ENCODE peak calls at places on chromosomes 16 and 17, in nine cellular contexts. One of them, this sample, is unnamed.

GRCh38 chr16:71311553-71312158 is 22.5 kb upstream of the CMTR2 start:
- DNase-seq in GM10248: peak; percentile 41
- DNase-seq in mammary epithelial cell: no peak
- DNase-seq in Caco-2: peak; percentile 54
- DNase-seq in stomach: no peak
- DNase-seq in HCT116: no peak
- DNase-seq in H9: peak; percentile 75
- DNase-seq in colonic mucosa: no peak
- DNase-seq in Calu3: peak; percentile 32
- DNase-seq in this sample: peak; percentile 17

GRCh38 chr17:79975498-79976134 is 60.1 kb downstream of the TBC1D16 start:
- DNase-seq in Calu3: no peak
- DNase-seq in stomach: no peak
- DNase-seq in Caco-2: no peak
- DNase-seq in H9: peak; percentile 35
- DNase-seq in GM10248: no peak
- DNase-seq in colonic mucosa: no peak
- DNase-seq in mammary epithelial cell: no peak
- DNase-seq in HCT116: no peak
- DNase-seq in this sample: no peak

GRCh38 chr16:56789360-56789759 is 59.4 kb downstream of the NUP93 start:
- DNase-seq in mammary epithelial cell: peak; percentile 45
- DNase-seq in colonic mucosa: peak; percentile 29
- DNase-seq in HCT116: peak; percentile 55
- DNase-seq in Calu3: peak; percentile 59
- DNase-seq in H9: no peak
- DNase-seq in Caco-2: peak; percentile 52
- DNase-seq in GM10248: no peak
- DNase-seq in stomach: peak; percentile 73
- DNase-seq in this sample: peak; percentile 57

GRCh38 chr17:20096430-20096829 is 87.3 kb downstream of the SPECC1 start:
- DNase-seq in H9: no peak
- DNase-seq in stomach: no peak
- DNase-seq in Caco-2: no peak
- DNase-seq in Calu3: no peak
- DNase-seq in mammary epithelial cell: no peak
- DNase-seq in colonic mucosa: no peak
- DNase-seq in GM10248: no peak
- DNase-seq in HCT116: no peak
- DNase-seq in this sample: no peak

GRCh38 chr17:78357177-78357586 is 2.7 kb downstream of the SOCS3 start:
- DNase-seq in Caco-2: no peak
- DNase-seq in HCT116: no peak
- DNase-seq in stomach: no peak
- DNase-seq in GM10248: no peak
- DNase-seq in mammary epithelial cell: no peak
- DNase-seq in H9: peak; percentile 56
- DNase-seq in Calu3: peak; percentile 56
- DNase-seq in colonic mucosa: peak; percentile 36
- DNase-seq in this sample: no peak

GRCh38 chr16:24036614-24037013 is 200.8 kb downstream of the PRKCB start:
- DNase-seq in GM10248: peak; percentile 66
- DNase-seq in colonic mucosa: peak; percentile 48
- DNase-seq in Caco-2: peak; percentile 60
- DNase-seq in H9: peak; percentile 55
- DNase-seq in HCT116: peak; percentile 29
- DNase-seq in mammary epithelial cell: peak; percentile 33
- DNase-seq in stomach: peak; percentile 28
- DNase-seq in Calu3: peak; percentile 62
- DNase-seq in this sample: peak; percentile 62

GRCh38 chr16:68778551-68779231 is 41.6 kb downstream of the CDH1 start:
- DNase-seq in Calu3: peak; percentile 67
- DNase-seq in mammary epithelial cell: peak; percentile 74
- DNase-seq in colonic mucosa: peak; percentile 43
- DNase-seq in Caco-2: peak; percentile 53
- DNase-seq in HCT116: no peak
- DNase-seq in GM10248: no peak
- DNase-seq in H9: peak; percentile 91
- DNase-seq in stomach: peak; percentile 73
- DNase-seq in this sample: no peak

GRCh38 chr16:69787883-69788282 is 25.8 kb downstream of the WWP2 start:
- DNase-seq in GM10248: no peak
- DNase-seq in H9: no peak
- DNase-seq in Caco-2: no peak
- DNase-seq in HCT116: no peak
- DNase-seq in colonic mucosa: peak; percentile 44
- DNase-seq in mammary epithelial cell: no peak
- DNase-seq in stomach: peak; percentile 26
- DNase-seq in Calu3: no peak
- DNase-seq in this sample: no peak

GRCh38 chr16:56851671-56852400 is 13.2 kb upstream of the SLC12A3 start:
- DNase-seq in stomach: no peak
- DNase-seq in Calu3: no peak
- DNase-seq in mammary epithelial cell: no peak
- DNase-seq in HCT116: no peak
- DNase-seq in GM10248: no peak
- DNase-seq in colonic mucosa: no peak
- DNase-seq in H9: peak; percentile 65
- DNase-seq in Caco-2: no peak
- DNase-seq in this sample: no peak

GRCh38 chr16:67441289-67441753 is 10.4 kb downstream of the HSD11B2 start:
- DNase-seq in Caco-2: no peak
- DNase-seq in colonic mucosa: peak; percentile 96
- DNase-seq in GM10248: no peak
- DNase-seq in Calu3: peak; percentile 79
- DNase-seq in stomach: peak; percentile 98
- DNase-seq in mammary epithelial cell: no peak
- DNase-seq in H9: no peak
- DNase-seq in HCT116: no peak
- DNase-seq in this sample: peak; percentile 93

GRCh38 chr16:58970775-58971174 is 236.7 kb upstream of the GOT2 start:
- DNase-seq in Caco-2: no peak
- DNase-seq in colonic mucosa: no peak
- DNase-seq in mammary epithelial cell: no peak
- DNase-seq in stomach: no peak
- DNase-seq in HCT116: no peak
- DNase-seq in H9: no peak
- DNase-seq in GM10248: no peak
- DNase-seq in Calu3: no peak
- DNase-seq in this sample: no peak

GRCh38 chr16:1543085-1543896 is 9.8 kb downstream of the TMEM204 start:
- DNase-seq in HCT116: peak; percentile 31
- DNase-seq in stomach: peak; percentile 32
- DNase-seq in colonic mucosa: peak; percentile 40
- DNase-seq in Calu3: peak; percentile 45
- DNase-seq in H9: peak; percentile 51
- DNase-seq in GM10248: peak; percentile 71
- DNase-seq in Caco-2: peak; percentile 43
- DNase-seq in mammary epithelial cell: peak; percentile 27
- DNase-seq in this sample: no peak

GRCh38 chr17:68771867-68772515 is 170.8 kb upstream of the FAM20A start:
- DNase-seq in colonic mucosa: peak; percentile 25
- DNase-seq in H9: no peak
- DNase-seq in stomach: no peak
- DNase-seq in GM10248: peak; percentile 51
- DNase-seq in HCT116: peak; percentile 62
- DNase-seq in Calu3: peak; percentile 21
- DNase-seq in mammary epithelial cell: peak; percentile 39
- DNase-seq in Caco-2: peak; percentile 40
- DNase-seq in this sample: peak; percentile 53

GRCh38 chr16:29147710-29148425 is 163.0 kb downstream of the LAT start:
- DNase-seq in GM10248: no peak
- DNase-seq in Calu3: no peak
- DNase-seq in H9: no peak
- DNase-seq in colonic mucosa: no peak
- DNase-seq in mammary epithelial cell: no peak
- DNase-seq in Caco-2: no peak
- DNase-seq in stomach: no peak
- DNase-seq in HCT116: no peak
- DNase-seq in this sample: no peak

GRCh38 chr16:57544129-57544653 is 1.7 kb downstream of the ADGRG5 start:
- DNase-seq in colonic mucosa: peak; percentile 20
- DNase-seq in mammary epithelial cell: no peak
- DNase-seq in H9: peak; percentile 11
- DNase-seq in Caco-2: no peak
- DNase-seq in HCT116: no peak
- DNase-seq in stomach: no peak
- DNase-seq in Calu3: no peak
- DNase-seq in GM10248: peak; percentile 72
- DNase-seq in this sample: peak; percentile 79

GRCh38 chr17:83012161-83012800 is 67.1 kb upstream of the METRNL start:
- DNase-seq in HCT116: no peak
- DNase-seq in colonic mucosa: no peak
- DNase-seq in Calu3: no peak
- DNase-seq in mammary epithelial cell: no peak
- DNase-seq in stomach: no peak
- DNase-seq in Caco-2: no peak
- DNase-seq in H9: no peak
- DNase-seq in GM10248: no peak
- DNase-seq in this sample: no peak

GRCh38 chr17:61381537-61381936 is 18.1 kb upstream of the TBX2 start:
- DNase-seq in colonic mucosa: no peak
- DNase-seq in HCT116: no peak
- DNase-seq in Calu3: no peak
- DNase-seq in mammary epithelial cell: no peak
- DNase-seq in Caco-2: no peak
- DNase-seq in GM10248: no peak
- DNase-seq in H9: no peak
- DNase-seq in stomach: no peak
- DNase-seq in this sample: no peak

GRCh38 chr16:67708368-67708771 is 10.7 kb downstream of the GFOD2 start:
- DNase-seq in mammary epithelial cell: peak; percentile 29
- DNase-seq in HCT116: no peak
- DNase-seq in colonic mucosa: no peak
- DNase-seq in GM10248: no peak
- DNase-seq in H9: no peak
- DNase-seq in Caco-2: no peak
- DNase-seq in Calu3: no peak
- DNase-seq in stomach: no peak
- DNase-seq in this sample: no peak

GRCh38 chr17:48068491-48068961 is 20.4 kb downstream of the NFE2L1 start:
- DNase-seq in HCT116: no peak
- DNase-seq in mammary epithelial cell: no peak
- DNase-seq in Calu3: peak; percentile 43
- DNase-seq in GM10248: no peak
- DNase-seq in colonic mucosa: no peak
- DNase-seq in Caco-2: peak; percentile 87
- DNase-seq in H9: peak; percentile 76
- DNase-seq in stomach: no peak
- DNase-seq in this sample: peak; percentile 44
- TF ChIP-seq CTCF in HCT116: peak; percentile 66
- TF ChIP-seq CTCF in mammary epithelial cell: peak; percentile 49
- TF ChIP-seq CTCF in Calu3: peak; percentile 31
- TF ChIP-seq CTCF in GM10248: no peak
- TF ChIP-seq CTCF in colonic mucosa: no peak
- TF ChIP-seq CTCF in Caco-2: peak; percentile 86
- TF ChIP-seq CTCF in H9: peak; percentile 68
- TF ChIP-seq CTCF in stomach: no peak
- TF ChIP-seq CTCF in this sample: no peak

DNA sequence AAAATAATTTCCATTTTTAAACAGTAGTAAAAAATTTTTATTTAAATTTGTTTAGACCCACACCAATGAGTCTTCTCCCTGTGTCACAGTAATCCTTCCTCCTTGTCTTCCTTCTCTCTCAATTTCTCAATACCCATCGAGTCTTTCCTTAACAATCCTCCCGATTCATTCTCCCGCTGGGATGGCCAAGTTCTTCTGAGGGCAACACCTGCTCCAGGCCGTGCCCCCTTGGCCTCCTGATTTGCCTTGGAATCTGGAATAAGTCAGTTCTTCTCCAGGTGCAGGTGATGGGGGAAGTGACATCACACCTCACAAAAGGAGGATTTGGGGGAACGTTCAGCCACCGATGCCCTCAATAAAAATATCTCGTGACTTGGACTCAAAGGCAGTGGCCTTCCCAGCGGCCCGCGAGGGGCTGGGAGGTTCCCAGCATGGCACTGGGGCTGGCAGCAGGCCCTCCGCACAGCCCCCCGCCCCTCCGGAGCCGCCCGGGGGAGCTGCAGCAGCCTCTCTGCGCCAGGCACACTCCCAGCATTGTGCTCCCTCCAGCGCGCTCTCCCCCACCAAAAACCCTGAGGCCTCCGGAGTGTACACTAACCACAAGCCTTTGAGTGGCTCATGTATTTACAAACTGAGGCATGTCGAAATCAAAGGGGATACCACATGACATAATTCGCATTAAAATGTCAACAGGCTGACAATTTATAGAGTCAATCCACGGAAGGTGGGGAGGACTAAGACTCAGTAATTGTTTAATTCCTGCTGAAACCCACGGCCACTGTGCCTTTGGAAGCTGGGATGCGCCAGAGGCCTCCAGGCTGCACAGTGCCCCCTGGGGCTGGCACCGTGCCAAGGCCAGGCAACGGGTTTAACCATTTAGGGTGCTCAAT is 120.5 kb downstream of the ZFHX3 start:
- DNase-seq in stomach: no peak
- DNase-seq in HCT116: no peak
- DNase-seq in H9: no peak
- DNase-seq in Caco-2: no peak
- DNase-seq in colonic mucosa: no peak
- DNase-seq in Calu3: peak; percentile 83
- DNase-seq in GM10248: no peak
- DNase-seq in mammary epithelial cell: peak; percentile 92
- DNase-seq in this sample: no peak
- TF ChIP-seq CTCF in stomach: no peak
- TF ChIP-seq CTCF in HCT116: no peak
- TF ChIP-seq CTCF in H9: no peak
- TF ChIP-seq CTCF in Caco-2: no peak
- TF ChIP-seq CTCF in colonic mucosa: no peak
- TF ChIP-seq CTCF in Calu3: no peak
- TF ChIP-seq CTCF in GM10248: no peak
- TF ChIP-seq CTCF in mammary epithelial cell: no peak
- TF ChIP-seq CTCF in this sample: no peak

GRCh38 chr16:392450-393027 is 4.5 kb upstream of the NME4 start:
- DNase-seq in mammary epithelial cell: no peak
- DNase-seq in HCT116: no peak
- DNase-seq in H9: no peak
- DNase-seq in GM10248: no peak
- DNase-seq in colonic mucosa: no peak
- DNase-seq in Caco-2: no peak
- DNase-seq in stomach: no peak
- DNase-seq in Calu3: no peak
- DNase-seq in this sample: no peak
- TF ChIP-seq CTCF in mammary epithelial cell: no peak
- TF ChIP-seq CTCF in HCT116: no peak
- TF ChIP-seq CTCF in H9: no peak
- TF ChIP-seq CTCF in GM10248: no peak
- TF ChIP-seq CTCF in colonic mucosa: no peak
- TF ChIP-seq CTCF in Caco-2: no peak
- TF ChIP-seq CTCF in stomach: no peak
- TF ChIP-seq CTCF in Calu3: no peak
- TF ChIP-seq CTCF in this sample: no peak

DNA sequence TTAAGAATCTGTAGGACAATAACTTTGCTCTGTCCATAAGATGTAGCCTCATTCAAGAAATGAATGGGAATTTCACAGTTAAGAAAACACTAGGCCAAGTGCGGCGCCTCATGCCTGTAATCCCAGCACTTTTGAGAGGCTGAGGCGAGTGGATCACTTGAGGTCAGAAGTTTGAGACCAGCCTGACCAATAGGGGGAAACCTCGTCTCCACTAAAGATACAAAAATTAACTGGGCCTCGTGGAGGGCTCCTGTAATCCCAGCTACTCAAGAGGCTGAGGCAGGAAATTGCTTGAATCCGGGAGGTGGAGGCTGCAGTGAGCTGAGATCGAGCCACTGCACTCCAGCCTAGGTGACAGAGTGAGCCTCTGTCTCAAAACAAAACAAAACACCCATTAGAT is 19.9 kb upstream of the RSL1D1 start:
- DNase-seq in Caco-2: peak; percentile 37
- DNase-seq in Calu3: no peak
- DNase-seq in mammary epithelial cell: no peak
- DNase-seq in GM10248: no peak
- DNase-seq in H9: peak; percentile 66
- DNase-seq in colonic mucosa: no peak
- DNase-seq in stomach: no peak
- DNase-seq in HCT116: no peak
- DNase-seq in this sample: no peak
- TF ChIP-seq CTCF in Caco-2: peak; percentile 18
- TF ChIP-seq CTCF in Calu3: no peak
- TF ChIP-seq CTCF in mammary epithelial cell: no peak
- TF ChIP-seq CTCF in GM10248: peak; percentile 4
- TF ChIP-seq CTCF in H9: peak; percentile 50
- TF ChIP-seq CTCF in colonic mucosa: no peak
- TF ChIP-seq CTCF in stomach: no peak
- TF ChIP-seq CTCF in HCT116: peak; percentile 6
- TF ChIP-seq CTCF in this sample: no peak